ENCODE peak calls at places on chromosomes 1 and 21, in four cellular contexts. E is left lung, T is cardiac muscle cell, F is fibroblast of lung. W is an unnamed sample.

GRCh38 chr1:92563457-92564216 is 76.9 kb upstream of the GFI1 start:
- DNase-seq in T (no peak), E (no peak), F (no peak), W (no peak)

GRCh38 chr1:168081373-168082007 is 55.2 kb downstream of the GPR161 start:
- DNase-seq in E (no peak), F (peak; percentile 81), T (peak; percentile 87), W (peak; percentile 69)

GRCh38 chr1:38561699-38562098 is 297.9 kb downstream of the RRAGC start:
- DNase-seq in T (no peak), F (no peak), E (no peak), W (no peak)

GRCh38 chr1:204285438-204286322 is 71.9 kb upstream of the GOLT1A start:
- DNase-seq in T (no peak), F (no peak), E (no peak), W (no peak)

GRCh38 chr1:53366901-53367502 is 39.1 kb upstream of the LRP8 start:
- DNase-seq in F (no peak), T (no peak), E (peak; percentile 24), W (no peak)

GRCh38 chr1:201059871-201060555 is 36.5 kb upstream of the KIF21B start:
- DNase-seq in E (no peak), F (no peak), T (peak; percentile 12), W (no peak)

GRCh38 chr1:211897011-211897410 is 66.4 kb upstream of the LPGAT1 start:
- DNase-seq in F (no peak), E (no peak), T (no peak), W (no peak)

GRCh38 chr1:78277253-78277652 is 213.5 kb upstream of the PTGFR start:
- DNase-seq in E (no peak), F (peak; percentile 71), T (peak; percentile 61), W (peak; percentile 57)

GRCh38 chr1:217139513-217139912 is 416.3 kb upstream of the ESRRG start:
- DNase-seq in T (no peak), E (no peak), F (no peak), W (no peak)

GRCh38 chr1:231395051-231395995 is 26.8 kb downstream of the EGLN1 start:
- DNase-seq in T (peak; percentile 97), E (no peak), F (peak; percentile 94), W (peak; percentile 97)

GRCh38 chr1:37257646-37258045 is 216.7 kb upstream of the ZC3H12A start:
- DNase-seq in F (no peak), E (no peak), T (no peak), W (no peak)

GRCh38 chr21:41678016-41678935 is 88.6 kb downstream of the RIPK4 start:
- DNase-seq in F (no peak), T (no peak), E (peak; percentile 60), W (peak; percentile 72)

GRCh38 chr1:171984262-171984661 is 143.0 kb downstream of the DNM3 start:
- DNase-seq in E (no peak), F (no peak), T (no peak), W (no peak)

GRCh38 chr1:77825356-77825709 is 45.9 kb downstream of the MIGA1 start:
- DNase-seq in F (peak; percentile 92), T (peak; percentile 92), E (no peak), W (no peak)

GRCh38 chr1:107941123-107941522 is 23.9 kb downstream of the VAV3 start:
- DNase-seq in E (no peak), T (peak; percentile 84), F (no peak), W (no peak)

GRCh38 chr1:109769335-109770078 is 5.8 kb upstream of the EPS8L3 start:
- DNase-seq in E (peak; percentile 15), T (peak; percentile 52), F (peak; percentile 33), W (no peak)

GRCh38 chr1:216766633-216767325 is 43.5 kb upstream of the ESRRG start:
- DNase-seq in E (no peak), T (no peak), F (no peak), W (no peak)

GRCh38 chr1:5934058-5934884 is 58.0 kb downstream of the NPHP4 start:
- DNase-seq in F (no peak), T (no peak), E (no peak), W (no peak)

GRCh38 chr1:117093091-117093534 is 28.4 kb downstream of the TRIM45 start:
- DNase-seq in E (no peak), T (peak; percentile 96), F (peak; percentile 98), W (no peak)

GRCh38 chr1:117675907-117676430 is 70.1 kb downstream of the TENT5C start:
- DNase-seq in F (no peak), T (no peak), E (no peak), W (no peak)

GRCh38 chr1:241902376-241903067 is 54.5 kb downstream of the EXO1 start:
- DNase-seq in E (no peak), T (peak; percentile 9), F (peak; percentile 46), W (no peak)

GRCh38 chr1:94694234-94694915 is 125.8 kb upstream of the SLC44A3 start:
- DNase-seq in T (no peak), F (no peak), E (no peak), W (no peak)

GRCh38 chr1:226349801-226350503 is 41.0 kb upstream of the LIN9 start:
- DNase-seq in T (peak; percentile 52), F (no peak), E (no peak), W (no peak)

GRCh38 chr21:45408271-45408791 is 3.4 kb downstream of the COL18A1 start:
- DNase-seq in F (no peak), E (no peak), T (no peak), W (no peak)

GRCh38 chr1:96927125-96927524 is 205.5 kb downstream of the PTBP2 start:
- DNase-seq in E (no peak), T (peak; percentile 24), F (peak; percentile 75), W (no peak)

GRCh38 chr1:3491291-3492246 is 37.1 kb downstream of the ARHGEF16 start:
- DNase-seq in E (peak; percentile 77), T (peak; percentile 54), F (peak; percentile 29), W (no peak)

GRCh38 chr1:42929434-42930177 is 29.1 kb downstream of the SLC2A1 start:
- DNase-seq in F (no peak), E (no peak), T (no peak), W (no peak)

GRCh38 chr1:218480691-218481099 is 135.6 kb downstream of the TGFB2 start:
- DNase-seq in F (peak; percentile 83), T (peak; percentile 56), E (no peak), W (no peak)

GRCh38 chr1:107991371-107992066 is 26.5 kb upstream of the VAV3 start:
- DNase-seq in T (peak; percentile 81), F (peak; percentile 80), E (no peak), W (no peak)

GRCh38 chr1:211643324-211644212 is 31.9 kb downstream of the NEK2 start:
- DNase-seq in F (no peak), T (no peak), E (peak; percentile 55), W (no peak)

GRCh38 chr1:119631433-119632102 is 16.5 kb downstream of the ZNF697 start:
- DNase-seq in F (peak; percentile 86), E (peak; percentile 72), T (peak; percentile 97), W (peak; percentile 82)

DNA sequence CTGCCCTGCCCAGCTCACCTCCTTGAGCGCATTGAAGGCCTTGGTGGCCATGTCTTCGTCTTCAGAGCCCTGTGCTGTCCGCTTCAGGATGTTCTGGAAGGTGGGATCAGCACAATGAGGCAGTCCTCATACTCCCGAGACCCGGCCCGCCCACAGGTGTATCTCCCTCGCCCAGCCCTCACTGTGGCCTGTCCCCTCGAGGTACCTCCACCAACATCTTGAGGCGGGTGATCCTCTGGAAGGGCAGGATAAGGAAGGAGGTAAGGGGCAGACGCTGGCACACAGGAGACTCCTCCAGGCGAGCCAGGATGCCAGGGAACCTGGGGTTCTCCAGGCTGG is 7.2 kb downstream of the ARHGEF19 start:
- DNase-seq in E (no peak), F (no peak), T (no peak), W (no peak)
- H3K4me3 ChIP-seq in E (no peak overlapping the region), F (no peak overlapping the region), T (no peak overlapping the region), W (no peak overlapping the region)

GRCh38 chr1:156157506-156157905 is 4.1 kb downstream of the SEMA4A start:
- DNase-seq in E (no peak), F (no peak), T (no peak), W (no peak)
- TF ChIP-seq CTCF in E (no peak), F (no peak), T (no peak), W (no peak)

DNA sequence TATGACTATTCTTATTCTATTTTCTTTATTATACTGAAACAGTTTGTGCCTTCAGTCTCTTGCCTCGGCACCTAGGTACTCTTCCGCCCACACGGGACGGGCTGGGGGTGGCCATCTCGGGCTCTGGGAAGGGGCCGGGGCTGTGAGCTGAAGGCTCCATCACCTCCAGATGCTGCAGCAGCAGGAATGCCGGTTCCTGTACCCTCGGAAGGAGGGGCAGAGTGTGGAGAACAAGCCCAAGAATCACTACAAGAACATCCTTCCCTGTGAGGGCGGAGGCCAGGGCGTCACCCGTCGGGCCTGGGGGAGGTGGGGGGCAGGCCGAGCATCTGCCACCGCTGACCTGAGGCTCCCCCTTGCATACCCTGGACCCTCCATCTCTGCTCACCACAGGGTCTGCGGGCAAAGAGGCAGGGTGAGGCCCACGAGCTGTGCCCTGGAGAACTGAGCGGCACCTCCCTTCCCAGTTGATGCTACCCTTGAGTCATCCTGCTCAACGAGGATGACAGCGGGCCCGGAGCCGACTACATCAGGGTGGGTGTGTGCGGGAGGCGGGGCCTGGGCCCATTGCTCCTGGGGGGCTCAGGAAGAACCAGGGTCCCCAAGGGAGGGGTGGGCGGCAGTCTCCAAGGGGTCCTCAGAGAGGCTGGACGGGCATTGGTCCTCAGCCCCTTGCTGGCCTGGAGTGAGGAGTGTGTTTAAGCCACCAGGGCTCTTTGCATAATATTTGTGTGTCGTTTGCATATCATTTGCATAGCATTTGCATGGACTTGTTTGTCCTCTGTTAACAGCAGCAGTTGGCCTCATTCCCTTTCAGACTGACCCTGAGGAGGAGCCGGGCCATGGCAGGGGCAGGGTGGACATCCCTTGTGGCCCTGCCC is 7.5 kb downstream of the RNF223 start:
- DNase-seq in T (no peak), E (no peak), F (no peak), W (no peak)
- H3K4me3 ChIP-seq in T (no peak overlapping the region), E (no peak overlapping the region), F (no peak overlapping the region), W (no peak overlapping the region)

GRCh38 chr1:169108897-169109560 is 2.5 kb downstream of the ATP1B1 start:
- DNase-seq in F (no peak), E (no peak), T (peak; percentile 42), W (no peak)
- TF ChIP-seq CTCF in F (peak; percentile 23), E (no peak), T (peak; percentile 21), W (peak; percentile 48)

DNA sequence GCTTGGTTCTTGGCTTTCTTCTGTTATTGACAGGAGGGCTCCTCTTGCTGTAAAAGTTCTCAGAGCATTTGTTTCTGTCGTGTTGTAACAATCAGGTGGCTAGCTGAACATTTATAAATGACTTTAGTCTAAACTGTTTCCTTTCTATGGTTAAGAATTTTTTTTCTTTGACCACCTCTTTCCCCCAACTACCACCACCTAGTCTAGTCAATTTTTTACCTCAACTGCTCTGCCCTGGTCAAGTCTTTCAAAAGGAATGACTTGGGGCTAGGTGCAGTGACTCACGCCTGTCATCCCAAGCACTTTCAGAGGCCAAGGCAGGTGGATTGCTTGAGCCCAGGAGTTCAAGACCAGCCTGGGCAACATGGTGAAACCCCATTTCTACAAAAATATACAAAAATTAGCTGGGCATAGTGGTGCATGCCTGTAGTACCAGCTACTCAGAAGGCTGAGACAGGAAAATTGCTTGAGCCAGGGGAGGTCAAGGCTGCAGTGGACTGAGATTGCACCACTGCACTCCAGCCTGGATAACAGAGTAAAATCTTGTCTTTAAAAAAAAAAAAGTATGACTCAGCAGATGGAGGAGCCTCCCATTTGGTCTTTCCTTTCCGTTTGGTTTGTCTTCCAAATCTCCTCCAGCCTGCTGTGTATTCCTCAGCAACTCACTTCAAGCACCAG is 40.7 kb downstream of the MAP3K21 start:
- DNase-seq in E (no peak), F (peak; percentile 50), T (peak; percentile 70), W (no peak)
- H3K4me3 ChIP-seq in E (no peak overlapping the region), F (no peak overlapping the region), T (no peak overlapping the region), W (peak overlapping the region; percentile 19)